ENCODE peak calls at places on chromosome 5, in six cellular contexts. R is fibroblast of lung, X is aorta, E is psoas muscle, G is mesenchymal stem cell, I is neural progenitor cell. B is an unnamed sample.

GRCh38 chr5:81194633-81195333 is 38.3 kb upstream of the CKMT2 start:
- DNase-seq in R (peak; percentile 67), X (peak; percentile 85), E (peak; percentile 87), G (peak; percentile 82), I (peak; percentile 90), B (peak; percentile 41)

GRCh38 chr5:67156976-67157583 is 39.5 kb downstream of the CD180 start:
- DNase-seq in R (peak; percentile 11), X (no peak), E (peak; percentile 23), G (peak; percentile 38), I (peak; percentile 49), B (no peak)

GRCh38 chr5:26326153-26326759 is 712.1 kb downstream of the CDH9 start:
- DNase-seq in R (no peak), X (no peak), E (no peak), G (no peak), I (no peak), B (no peak)

GRCh38 chr5:67010684-67011409 is 185.8 kb downstream of the CD180 start:
- DNase-seq in R (peak; percentile 98), X (peak; percentile 48), E (peak; percentile 65), G (no peak), I (no peak), B (peak; percentile 78)

GRCh38 chr5:89043676-89044075 is 160.7 kb upstream of the MEF2C start:
- DNase-seq in R (peak; percentile 82), X (no peak), E (no peak), G (no peak), I (no peak), B (no peak)

GRCh38 chr5:14144586-14145355 is 1.6 kb downstream of the TRIO start:
- DNase-seq in R (peak; percentile 54), X (peak; percentile 72), E (peak; percentile 73), G (peak; percentile 66), I (peak; percentile 80), B (no peak)

GRCh38 chr5:135207866-135208265 is 173.8 kb upstream of the PITX1 start:
- DNase-seq in R (no peak), X (peak; percentile 24), E (no peak), G (peak; percentile 26), I (no peak), B (no peak)

GRCh38 chr5:147805030-147805454 is 22.5 kb upstream of the JAKMIP2 start:
- DNase-seq in R (no peak), X (peak; percentile 63), E (no peak), G (peak; percentile 41), I (no peak), B (no peak)

GRCh38 chr5:65769539-65769938 is 47.5 kb downstream of the NLN start:
- DNase-seq in R (peak; percentile 97), X (no peak), E (no peak), G (peak; percentile 31), I (no peak), B (peak; percentile 41)

GRCh38 chr5:130479045-130479804 is 575.0 kb downstream of the CHSY3 start:
- DNase-seq in R (no peak), X (no peak), E (no peak), G (no peak), I (no peak), B (no peak)

GRCh38 chr5:54229041-54229780 is 81.2 kb downstream of the ARL15 start:
- DNase-seq in R (peak; percentile 34), X (peak; percentile 72), E (peak; percentile 65), G (peak; percentile 60), I (peak; percentile 75), B (peak; percentile 8)

GRCh38 chr5:67971223-67971830 is 244.2 kb upstream of the PIK3R1 start:
- DNase-seq in R (peak; percentile 33), X (no peak), E (peak; percentile 23), G (peak; percentile 50), I (no peak), B (no peak)

GRCh38 chr5:62938927-62939326 is 360.3 kb downstream of the LRRC70 start:
- DNase-seq in R (peak; percentile 2), X (no peak), E (no peak), G (peak; percentile 2), I (no peak), B (no peak)

GRCh38 chr5:158514353-158514960 is 585.3 kb downstream of the EBF1 start:
- DNase-seq in R (peak; percentile 85), X (no peak), E (no peak), G (peak; percentile 8), I (no peak), B (no peak)

GRCh38 chr5:27020965-27021364 is 17.4 kb downstream of the CDH9 start:
- DNase-seq in R (peak; percentile 8), X (no peak), E (no peak), G (peak; percentile 45), I (no peak), B (no peak)

GRCh38 chr5:176743136-176743827 is 67.1 kb upstream of the UNC5A start:
- DNase-seq in R (no peak), X (no peak), E (no peak), G (no peak), I (peak; percentile 78), B (no peak)

GRCh38 chr5:136655429-136655828 is 290.1 kb upstream of the TRPC7 start:
- DNase-seq in R (peak; percentile 79), X (no peak), E (no peak), G (peak; percentile 64), I (no peak), B (no peak)

GRCh38 chr5:37724395-37725125 is 115.3 kb downstream of the GDNF start:
- DNase-seq in R (peak; percentile 75), X (no peak), E (no peak), G (no peak), I (no peak), B (no peak)

GRCh38 chr5:143860211-143860610 is 48.2 kb downstream of the HMHB1 start:
- DNase-seq in R (no peak), X (no peak), E (no peak), G (no peak), I (no peak), B (no peak)

GRCh38 chr5:149931992-149932436 is 12.6 kb downstream of the PDE6A start:
- DNase-seq in R (no peak), X (no peak), E (no peak), G (no peak), I (no peak), B (no peak)

GRCh38 chr5:80223561-80223960 is 32.3 kb downstream of the SERINC5 start:
- DNase-seq in R (peak; percentile 22), X (no peak), E (no peak), G (no peak), I (no peak), B (no peak)

GRCh38 chr5:134581241-134581981 is 51.2 kb downstream of the SAR1B start:
- DNase-seq in R (no peak), X (no peak), E (peak; percentile 53), G (no peak), I (no peak), B (no peak)

GRCh38 chr5:128169369-128170017 is 85.9 kb downstream of the SLC12A2 start:
- DNase-seq in R (no peak), X (no peak), E (no peak), G (no peak), I (no peak), B (no peak)

GRCh38 chr5:73624888-73625287 is 1.1 kb upstream of the ARHGEF28 start:
- DNase-seq in R (no peak), X (no peak), E (no peak), G (no peak), I (no peak), B (no peak)
- H3K4me3 ChIP-seq in R (peak overlapping the region; percentile 65), X (no peak overlapping the region), E (peak overlapping the region; percentile 79), G (peak overlapping the region; percentile 78), I (no peak overlapping the region), B (no peak overlapping the region)

GRCh38 chr5:100779669-100780375 is 123.3 kb downstream of the ST8SIA4 start:
- DNase-seq in R (no peak), X (peak; percentile 48), E (no peak), G (no peak), I (no peak), B (no peak)
- H3K4me3 ChIP-seq in R (no peak overlapping the region), X (no peak overlapping the region), E (no peak overlapping the region), G (no peak overlapping the region), I (no peak overlapping the region), B (no peak overlapping the region)

GRCh38 chr5:40680741-40681350 is 1.1 kb downstream of the PTGER4 start:
- DNase-seq in R (no peak), X (peak; percentile 61), E (peak; percentile 23), G (peak; percentile 46), I (peak; percentile 44), B (no peak)

GRCh38 chr5:40685191-40685590 is 5.5 kb downstream of the PTGER4 start:
- DNase-seq in R (no peak), X (no peak), E (no peak), G (no peak), I (no peak), B (no peak)

GRCh38 chr5:40682431-40683017 is 2.8 kb downstream of the PTGER4 start:
- DNase-seq in R (no peak), X (no peak), E (no peak), G (no peak), I (no peak), B (no peak)

GRCh38 chr5:40681351-40682311 is 1.9 kb downstream of the PTGER4 start:
- DNase-seq in R (peak; percentile 31), X (peak; percentile 73), E (peak; percentile 42), G (peak; percentile 38), I (peak; percentile 63), B (no peak)

DNA sequence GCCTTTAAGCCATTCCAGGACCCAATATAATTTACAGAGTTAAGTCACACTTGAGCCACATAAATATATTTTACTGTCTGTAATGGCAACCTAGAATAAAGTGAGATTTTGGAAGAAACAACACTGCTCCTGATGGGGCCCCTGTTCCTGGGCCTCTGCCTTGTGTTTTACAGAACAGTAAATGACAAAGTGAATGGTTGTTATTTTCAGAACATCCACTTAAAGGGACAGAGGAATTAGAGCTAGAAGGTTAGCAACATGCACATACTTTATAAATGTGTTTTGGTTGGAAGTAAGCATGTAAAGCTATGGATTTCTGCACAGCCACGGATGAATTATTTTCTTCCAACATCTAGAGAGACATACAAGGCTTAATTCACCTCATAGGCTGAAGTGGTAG is 3.6 kb downstream of the PTGER4 start:
- DNase-seq in R (no peak), X (no peak), E (no peak), G (no peak), I (no peak), B (no peak)
- H3K4me3 ChIP-seq in R (peak overlapping the region; percentile 84), X (no peak overlapping the region), E (peak overlapping the region; percentile 76), G (peak overlapping the region; percentile 87), I (no peak overlapping the region), B (peak overlapping the region; percentile 87)

DNA sequence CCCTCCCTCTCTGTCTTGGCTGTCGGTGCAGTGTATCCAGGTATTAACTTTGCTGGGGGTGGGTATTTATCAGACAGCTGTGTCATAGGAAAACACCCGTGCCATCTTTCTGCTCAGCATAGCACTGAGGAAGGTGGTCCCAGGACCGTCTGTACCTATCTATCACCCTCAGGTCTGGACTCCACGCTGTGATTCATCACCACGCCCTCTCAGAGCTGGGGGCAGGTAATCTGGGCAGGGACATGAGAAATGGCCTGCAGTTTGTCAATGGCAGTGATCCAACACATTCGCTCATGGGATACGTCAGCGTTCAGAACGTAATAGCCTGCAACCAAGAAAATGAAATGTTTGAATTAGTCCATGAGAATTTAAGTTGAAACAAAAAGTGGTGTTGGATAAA is 151.6 kb upstream of the MAP1B start:
- DNase-seq in R (no peak), X (no peak), E (no peak), G (no peak), I (no peak), B (no peak)
- H3K4me3 ChIP-seq in R (no peak overlapping the region), X (no peak overlapping the region), E (no peak overlapping the region), G (no peak overlapping the region), I (no peak overlapping the region), B (no peak overlapping the region)